ENCODE peak calls at places on chromosomes 4 and X, in nine cellular contexts. V is GM23248; H is cardiac muscle cell; N is body of pancreas; T is breast epithelium; F is right lobe of liver; O is CD8-positive, alpha-beta memory T cell; B is astrocyte; X is adrenal gland. R is an unnamed sample.

GRCh38 chr4:3376266-3376665 is 65.5 kb upstream of the HGFAC start:
- DNase-seq in V (no peak), H (no peak), N (no peak), T (no peak), F (no peak), O (no peak), B (no peak), X (no peak), R (no peak)

GRCh38 chr4:84585276-84585675 is 2.3 kb downstream of the CDS1 start:
- DNase-seq in V (no peak), H (no peak), N (no peak), T (no peak), F (no peak), O (no peak), B (no peak), X (no peak), R (no peak)

GRCh38 chrX:48939417-48940228 is 17.8 kb downstream of the OTUD5 start:
- DNase-seq in V (no peak), H (no peak), N (no peak), T (no peak), F (no peak), O (no peak), B (no peak), X (no peak), R (no peak)

GRCh38 chr4:28444886-28445496 is 1584.3 kb downstream of the STIM2 start:
- DNase-seq in V (peak), H (no peak), N (no peak), T (no peak), F (no peak), O (no peak), B (no peak), X (no peak), R (no peak)

GRCh38 chrX:126272795-126273497 is 106.9 kb upstream of the DCAF12L2 start:
- DNase-seq in V (no peak), H (no peak), N (no peak), T (no peak), F (no peak), O (no peak), B (no peak), X (no peak), R (no peak)

GRCh38 chr4:5925419-5926187 is 32.7 kb upstream of the CRMP1 start:
- DNase-seq in V (no peak), H (no peak), N (no peak), T (no peak), F (no peak), O (no peak), B (no peak), X (no peak), R (no peak)

GRCh38 chrX:114152801-114153200 is 431.1 kb upstream of the HTR2C start:
- DNase-seq in V (no peak), H (no peak), N (no peak), T (no peak), F (no peak), O (no peak), B (no peak), X (no peak), R (no peak)

GRCh38 chr4:36757623-36758311 is 476.4 kb downstream of the DTHD1 start:
- DNase-seq in V (no peak), H (no peak), N (no peak), T (no peak), F (no peak), O (no peak), B (no peak), X (no peak), R (no peak)

GRCh38 chrX:31266172-31267076 is 194.6 kb upstream of the FTHL17 start:
- DNase-seq in V (peak), H (peak), N (peak), T (no peak), F (peak), O (no peak), B (no peak), X (peak), R (peak)

GRCh38 chrX:154458954-154459829 is 1.1 kb downstream of the PLXNA3 start:
- DNase-seq in V (peak), H (peak), N (peak), T (no peak), F (no peak), O (no peak), B (no peak), X (peak), R (peak)

GRCh38 chrX:127038065-127038464 is 218.5 kb downstream of the PRR32 start:
- DNase-seq in V (no peak), H (peak), N (no peak), T (no peak), F (no peak), O (no peak), B (no peak), X (no peak), R (peak)

GRCh38 chr4:185599844-185600243 is 64.5 kb upstream of the PDLIM3 start:
- DNase-seq in V (no peak), H (no peak), N (no peak), T (no peak), F (no peak), O (no peak), B (no peak), X (no peak), R (no peak)

GRCh38 chrX:153684447-153685178 is 3.1 kb upstream of the SLC6A8 start:
- DNase-seq in V (no peak), H (no peak), N (no peak), T (peak), F (no peak), O (no peak), B (no peak), X (peak), R (no peak)

GRCh38 chrX:3962511-3963350 is 249.3 kb upstream of the PRKX start:
- DNase-seq in V (peak), H (peak), N (peak), T (no peak), F (no peak), O (no peak), B (no peak), X (no peak), R (peak)

GRCh38 chrX:1673337-1673736 is 58.5 kb downstream of the ASMT start:
- DNase-seq in V (peak), H (peak), N (no peak), T (no peak), F (no peak), O (no peak), B (no peak), X (no peak), R (peak)

GRCh38 chr4:182822554-182822953 is 94.6 kb downstream of the DCTD start:
- DNase-seq in V (no peak), H (no peak), N (no peak), T (no peak), F (no peak), O (no peak), B (no peak), X (no peak), R (no peak)

GRCh38 chr4:153327247-153327646 is 17.2 kb upstream of the MND1 start:
- DNase-seq in V (no peak), H (no peak), N (no peak), T (no peak), F (no peak), O (no peak), B (no peak), X (no peak), R (no peak)

GRCh38 chr4:73762409-73762808 is 22.0 kb downstream of the CXCL8 start:
- DNase-seq in V (no peak), H (no peak), N (no peak), T (no peak), F (no peak), O (no peak), B (no peak), X (no peak), R (no peak)

GRCh38 chr4:140704392-140704955 is 51.7 kb downstream of the TBC1D9 start:
- DNase-seq in V (no peak), H (no peak), N (no peak), T (no peak), F (no peak), O (no peak), B (no peak), X (no peak), R (no peak)

GRCh38 chrX:136584545-136584944 is 52.5 kb downstream of the VGLL1 start:
- DNase-seq in V (no peak), H (no peak), N (no peak), T (no peak), F (no peak), O (no peak), B (no peak), X (no peak), R (no peak)

GRCh38 chr4:121977251-121978168 is 25.6 kb upstream of the TRPC3 start:
- DNase-seq in V (no peak), H (peak), N (no peak), T (no peak), F (no peak), O (no peak), B (no peak), X (no peak), R (no peak)

GRCh38 chrX:69493193-69493592 is 10.9 kb upstream of the NALF2 start:
- DNase-seq in V (peak), H (peak), N (peak), T (no peak), F (peak), O (no peak), B (no peak), X (peak), R (peak)

DNA sequence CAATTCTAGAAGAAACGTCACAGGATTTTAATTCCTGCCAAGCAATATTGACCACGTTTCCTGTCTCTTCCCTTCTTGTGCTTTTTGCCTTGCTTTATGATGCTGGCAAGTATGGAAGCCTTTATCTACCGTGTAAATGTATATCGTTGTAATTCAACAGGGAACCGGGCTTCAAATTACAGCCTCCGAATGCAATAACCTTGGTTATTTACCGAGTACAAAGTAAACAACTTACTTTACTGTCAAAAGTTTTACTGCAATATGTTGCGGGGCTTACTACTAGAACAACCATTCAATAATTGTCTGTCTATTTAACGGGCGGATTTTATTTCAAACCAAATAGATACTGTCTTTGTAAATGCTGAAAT is 73.0 kb downstream of the PALLD start:
- DNase-seq in V (peak), H (no peak), N (no peak), T (no peak), F (no peak), O (no peak), B (no peak), X (no peak), R (peak)
- H3K27ac ChIP-seq in V (no peak), H (no peak), N (no peak), T (peak), F (no peak), O (no peak), B (no peak), X (no peak), R (peak)

DNA sequence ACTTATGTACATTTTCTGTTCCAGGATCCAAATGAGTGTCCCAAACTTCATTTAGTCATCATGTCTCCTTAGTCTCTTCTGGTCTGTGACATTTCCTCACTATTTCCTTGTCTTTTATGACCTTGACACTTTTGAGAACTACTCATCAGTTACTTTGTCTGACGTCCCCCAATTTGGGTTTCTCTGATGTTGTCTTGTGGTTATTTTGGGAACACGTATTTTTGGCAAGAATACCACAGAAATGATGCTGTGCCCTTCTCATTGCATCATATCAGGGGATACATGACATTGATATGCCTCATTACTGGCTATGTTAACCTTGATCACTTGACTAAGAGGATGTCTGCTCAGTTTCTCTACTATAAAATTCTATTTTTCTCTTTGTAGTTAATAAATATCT is 308.8 kb downstream of the ZNF674 start:
- DNase-seq in V (no peak), H (no peak), N (no peak), T (no peak), F (no peak), O (no peak), B (no peak), X (no peak), R (no peak)
- H3K27ac ChIP-seq in V (no peak), H (no peak), N (no peak), T (no peak), F (no peak), O (no peak), B (no peak), X (no peak), R (no peak)

GRCh38 chr4:75249739-75250138 is 264.5 kb downstream of the RCHY1 start:
- DNase-seq in V (no peak), H (no peak), N (no peak), T (no peak), F (no peak), O (no peak), B (no peak), X (no peak), R (no peak)

GRCh38 chr4:75254745-75255144 is 259.5 kb downstream of the RCHY1 start:
- DNase-seq in V (no peak), H (no peak), N (no peak), T (no peak), F (no peak), O (no peak), B (no peak), X (no peak), R (peak)

GRCh38 chr4:75255261-75255660 is 258.9 kb downstream of the RCHY1 start:
- DNase-seq in V (no peak), H (no peak), N (no peak), T (no peak), F (no peak), O (no peak), B (no peak), X (no peak), R (no peak)

GRCh38 chr4:75248770-75249467 is 265.3 kb downstream of the RCHY1 start:
- DNase-seq in V (no peak), H (no peak), N (no peak), T (no peak), F (no peak), O (no peak), B (no peak), X (no peak), R (no peak)

DNA sequence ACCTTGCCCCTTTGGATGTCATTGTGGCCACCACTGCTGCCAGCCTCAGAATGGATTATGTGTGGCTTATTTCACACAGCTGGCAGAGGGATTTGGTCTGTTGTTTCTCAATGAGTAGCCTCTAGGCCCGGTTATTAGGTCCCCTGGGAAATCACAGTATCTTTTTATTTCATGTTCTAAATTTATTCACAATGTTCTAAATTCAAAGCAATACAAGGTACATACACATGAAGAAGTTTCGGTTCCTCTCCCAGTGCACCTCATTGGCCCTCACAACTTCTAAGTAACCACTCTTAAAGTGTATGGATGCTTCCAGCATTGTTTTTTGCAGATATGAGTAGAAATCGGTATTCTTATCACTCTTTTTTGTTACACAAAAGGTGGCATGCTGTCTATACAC is 262.7 kb downstream of the RCHY1 start:
- DNase-seq in V (no peak), H (no peak), N (no peak), T (no peak), F (no peak), O (no peak), B (no peak), X (no peak), R (no peak)
- H3K27ac ChIP-seq in V (no peak), H (no peak), N (no peak), T (no peak), F (no peak), O (no peak), B (no peak), X (no peak), R (no peak)

DNA sequence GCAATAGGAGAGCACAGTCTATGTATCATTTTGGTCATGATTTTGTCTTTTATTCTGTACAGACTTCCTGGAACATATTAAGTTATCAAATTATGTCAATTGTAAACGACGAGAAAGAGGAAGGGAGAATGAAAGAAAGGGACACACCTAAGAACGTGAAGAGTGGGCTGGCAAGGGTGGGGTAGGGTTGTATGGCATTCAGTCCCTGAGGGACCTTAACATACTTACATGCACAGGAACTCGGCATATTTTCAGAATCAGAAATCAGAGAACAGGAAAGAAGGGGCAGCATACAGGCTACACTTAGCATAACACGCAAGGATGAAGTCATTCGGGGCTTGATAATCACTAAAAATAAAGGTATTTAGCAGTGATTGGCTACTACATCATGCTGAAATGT is 1375.0 kb upstream of the ADGRL3 start:
- DNase-seq in V (no peak), H (no peak), N (no peak), T (no peak), F (no peak), O (no peak), B (no peak), X (no peak), R (no peak)
- H3K27ac ChIP-seq in V (no peak), H (no peak), N (no peak), T (no peak), F (no peak), O (no peak), B (no peak), X (no peak), R (no peak)

GRCh38 chr4:88189881-88190585 is 31.6 kb upstream of the ABCG2 start:
- DNase-seq in V (no peak), H (no peak), N (no peak), T (no peak), F (no peak), O (no peak), B (no peak), X (no peak), R (no peak)

GRCh38 chr4:88189418-88189738 is 30.9 kb upstream of the ABCG2 start:
- DNase-seq in V (no peak), H (no peak), N (no peak), T (no peak), F (no peak), O (no peak), B (no peak), X (no peak), R (no peak)

GRCh38 chr4:88187766-88188165 is 29.3 kb upstream of the ABCG2 start:
- DNase-seq in V (no peak), H (no peak), N (no peak), T (no peak), F (no peak), O (no peak), B (no peak), X (no peak), R (no peak)

GRCh38 chr4:88191404-88191803 is 33.0 kb upstream of the ABCG2 start:
- DNase-seq in V (no peak), H (no peak), N (no peak), T (no peak), F (no peak), O (no peak), B (no peak), X (no peak), R (no peak)

GRCh38 chr4:88188738-88189417 is 30.4 kb upstream of the ABCG2 start:
- DNase-seq in V (no peak), H (no peak), N (no peak), T (no peak), F (no peak), O (no peak), B (no peak), X (no peak), R (no peak)
- H3K27ac ChIP-seq in V (no peak), H (no peak), N (no peak), T (no peak), F (no peak), O (no peak), B (no peak), X (no peak), R (no peak)

GRCh38 chr4:80790152-80790551 is 240.4 kb upstream of the BMP3 start:
- DNase-seq in V (no peak), H (no peak), N (no peak), T (no peak), F (no peak), O (no peak), B (no peak), X (no peak), R (no peak)
- H3K27ac ChIP-seq in V (no peak), H (no peak), N (no peak), T (no peak), F (no peak), O (no peak), B (no peak), X (no peak), R (no peak)

GRCh38 chr4:124433500-124433899 is 279.0 kb downstream of the ANKRD50 start:
- DNase-seq in V (peak), H (no peak), N (no peak), T (no peak), F (no peak), O (no peak), B (peak), X (no peak), R (peak)

GRCh38 chr4:124429746-124430250 is 282.7 kb downstream of the ANKRD50 start:
- DNase-seq in V (no peak), H (no peak), N (no peak), T (no peak), F (no peak), O (no peak), B (no peak), X (no peak), R (peak)

GRCh38 chr4:124433044-124433443 is 279.5 kb downstream of the ANKRD50 start:
- DNase-seq in V (no peak), H (no peak), N (no peak), T (no peak), F (no peak), O (no peak), B (no peak), X (no peak), R (no peak)

GRCh38 chr4:124431663-124432192 is 280.8 kb downstream of the ANKRD50 start:
- DNase-seq in V (peak), H (no peak), N (no peak), T (no peak), F (no peak), O (no peak), B (peak), X (no peak), R (no peak)

GRCh38 chr4:124432500-124432899 is 280.0 kb downstream of the ANKRD50 start:
- DNase-seq in V (peak), H (no peak), N (no peak), T (no peak), F (no peak), O (no peak), B (peak), X (no peak), R (peak)
- H3K27ac ChIP-seq in V (peak), H (no peak), N (no peak), T (no peak), F (no peak), O (no peak), B (peak), X (no peak), R (no peak)

DNA sequence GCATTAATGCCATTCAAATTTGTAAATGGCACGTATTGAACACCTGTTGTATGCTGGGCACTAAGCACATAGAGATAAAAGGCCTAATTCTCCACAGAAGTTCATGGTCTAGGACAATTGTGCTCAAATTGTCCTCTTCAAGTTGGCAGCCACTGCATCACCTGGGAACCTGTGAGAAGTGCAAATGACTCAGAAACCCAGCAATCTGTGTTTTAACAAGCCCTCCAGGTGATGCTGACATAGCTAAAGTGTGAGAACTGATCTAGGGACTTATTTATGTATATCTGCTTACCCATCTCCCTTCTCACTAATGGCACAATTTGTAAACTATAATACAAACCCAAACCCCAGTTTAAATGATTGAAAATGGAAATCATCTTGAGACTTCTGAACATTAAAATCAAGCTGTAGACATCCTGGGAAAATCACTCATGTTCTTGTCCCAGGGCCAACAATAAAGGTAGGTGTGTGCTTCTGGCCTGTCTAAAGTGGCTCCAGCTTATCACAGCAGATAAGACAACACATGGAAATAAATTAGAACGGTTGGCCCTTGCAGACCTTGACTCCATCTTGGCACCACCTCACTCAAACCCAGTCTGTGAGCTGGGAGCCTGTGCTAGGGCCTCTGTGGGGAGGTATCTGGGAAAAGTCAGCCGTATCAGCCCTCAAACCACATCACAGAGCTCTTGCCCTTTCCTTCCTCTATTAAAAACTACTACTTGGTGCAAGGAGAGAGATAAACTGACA is 46.8 kb downstream of the UCHL1 start:
- DNase-seq in V (no peak), H (no peak), N (no peak), T (no peak), F (no peak), O (no peak), B (no peak), X (no peak), R (no peak)
- H3K27ac ChIP-seq in V (no peak), H (no peak), N (no peak), T (no peak), F (no peak), O (no peak), B (no peak), X (no peak), R (no peak)

GRCh38 chr4:8355864-8356565 is 84.5 kb downstream of the ACOX3 start:
- DNase-seq in V (peak), H (no peak), N (peak), T (peak), F (no peak), O (no peak), B (peak), X (peak), R (no peak)
- H3K27ac ChIP-seq in V (no peak), H (no peak), N (no peak), T (no peak), F (no peak), O (no peak), B (peak), X (no peak), R (no peak)